ENCODE peak calls at places on chromosomes 3 and 15, in six cellular contexts. M, O, T, B, K and F are unnamed samples.

GRCh38 chr15:60374628-60375081 is 23.1 kb downstream of the ANXA2 start:
- DNase-seq in K (peak; percentile 100), O (no peak), T (peak; percentile 83), B (peak; percentile 90), M (no peak), F (no peak)

GRCh38 chr15:80779658-80780415 is 667 bp downstream of the CEMIP start:
- DNase-seq in B (peak; percentile 49), M (peak; percentile 10), O (peak; percentile 10), K (peak; percentile 49), T (peak; percentile 73), F (no peak)

GRCh38 chr3:13951184-13951583 is 71.3 kb upstream of the WNT7A start:
- DNase-seq in O (no peak), T (no peak), K (no peak), M (no peak), B (peak; percentile 41), F (no peak)

GRCh38 chr3:120148187-120148954 is 54.1 kb upstream of the GSK3B start:
- DNase-seq in K (no peak), T (no peak), M (no peak), O (no peak), B (no peak), F (no peak)

GRCh38 chr3:195035345-195036202 is 235.4 kb downstream of the XXYLT1 start:
- DNase-seq in M (no peak), K (no peak), O (no peak), B (no peak), T (no peak), F (no peak)

GRCh38 chr3:52763466-52763865 is 7.3 kb downstream of the NEK4 start:
- DNase-seq in M (no peak), K (no peak), B (no peak), T (no peak), O (no peak), F (no peak)

GRCh38 chr15:57422113-57422754 is 45.9 kb downstream of the CGNL1 start:
- DNase-seq in M (no peak), K (no peak), B (no peak), O (no peak), T (peak; percentile 86), F (no peak)

GRCh38 chr15:90234519-90234988 is 545 bp downstream of the GDPGP1 start:
- DNase-seq in T (peak; percentile 52), K (no peak), B (peak; percentile 41), M (no peak), O (no peak), F (no peak)

GRCh38 chr15:80789836-80790235 is 10.7 kb downstream of the CEMIP start:
- DNase-seq in M (no peak), B (no peak), O (no peak), K (no peak), T (no peak), F (no peak)

GRCh38 chr3:71576966-71577459 is 6.5 kb downstream of the FOXP1 start:
- DNase-seq in M (no peak), O (no peak), K (no peak), B (no peak), T (no peak), F (no peak)

GRCh38 chr15:77012868-77013267 is 17.9 kb downstream of the PSTPIP1 start:
- DNase-seq in M (no peak), K (no peak), T (peak; percentile 66), B (no peak), O (no peak), F (no peak)

GRCh38 chr3:170598091-170598502 is 12.2 kb upstream of the SLC7A14 start:
- DNase-seq in T (no peak), O (no peak), B (peak; percentile 44), K (no peak), M (no peak), F (no peak)

GRCh38 chr3:48571938-48572337 is 8.4 kb upstream of the UCN2 start:
- DNase-seq in M (no peak), K (no peak), O (no peak), B (no peak), T (no peak), F (no peak)

GRCh38 chr3:141303481-141304223 is 64.7 kb upstream of the ZBTB38 start:
- DNase-seq in O (no peak), K (peak; percentile 79), B (peak; percentile 87), M (peak; percentile 71), T (peak; percentile 58), F (peak; percentile 85)

GRCh38 chr3:148735597-148735996 is 37.9 kb downstream of the AGTR1 start:
- DNase-seq in O (no peak), B (no peak), T (no peak), K (no peak), M (no peak), F (no peak)

GRCh38 chr3:191435981-191436380 is 25.0 kb upstream of the PYDC2 start:
- DNase-seq in M (no peak), K (no peak), O (no peak), T (no peak), B (no peak), F (no peak)

GRCh38 chr3:25448750-25449684 is 21.0 kb downstream of the RARB start:
- DNase-seq in O (no peak), M (no peak), B (peak; percentile 81), T (no peak), K (peak; percentile 60), F (no peak)

GRCh38 chr3:188111002-188111584 is 42.9 kb upstream of the LPP start:
- DNase-seq in B (no peak), K (no peak), T (no peak), M (no peak), O (no peak), F (no peak)

GRCh38 chr3:84165278-84165677 is 793.5 kb upstream of the CADM2 start:
- DNase-seq in K (no peak), M (no peak), O (no peak), T (no peak), B (no peak), F (no peak)

GRCh38 chr15:68224108-68224507 is 5.4 kb downstream of the CLN6 start:
- DNase-seq in B (no peak), K (no peak), M (no peak), O (no peak), T (no peak), F (no peak)

GRCh38 chr15:69559440-69560215 is 107.0 kb downstream of the RPLP1 start:
- DNase-seq in K (no peak), M (no peak), O (no peak), T (peak; percentile 87), B (no peak), F (no peak)

GRCh38 chr3:58577269-58577821 is at the start of gene FAM107A:
- DNase-seq in B (no peak), O (no peak), K (peak; percentile 30), T (peak; percentile 77), M (no peak), F (no peak)
- TF ChIP-seq CTCF in B (no peak), O (peak; percentile 50), K (no peak), T (peak; percentile 26), M (no peak), F (no peak)

DNA sequence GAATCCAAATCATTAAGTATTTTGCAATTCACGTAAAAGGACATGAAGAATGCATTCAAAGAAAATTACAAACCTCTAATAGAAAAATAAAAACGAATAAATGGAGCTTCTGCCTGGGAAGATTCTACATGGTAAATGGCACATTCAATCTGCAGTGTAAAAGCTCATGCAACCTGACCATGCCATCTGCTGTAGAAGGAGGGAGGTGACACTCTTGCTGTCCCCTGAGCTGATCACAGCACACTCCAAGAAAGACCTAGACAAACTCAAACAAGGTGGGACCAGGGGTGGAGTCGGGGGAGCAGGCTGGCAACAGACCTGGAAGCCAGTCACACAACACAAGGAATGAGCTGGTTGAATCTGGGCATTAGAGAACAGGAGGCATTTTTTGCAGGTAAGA is 101.8 kb downstream of the BDH1 start:
- DNase-seq in T (no peak), O (no peak), B (peak; percentile 40), K (peak; percentile 26), M (no peak), F (no peak)
- TF ChIP-seq CTCF in T (peak; percentile 41), O (peak; percentile 18), B (peak; percentile 41), K (peak; percentile 18), M (no peak), F (peak; percentile 57)

DNA sequence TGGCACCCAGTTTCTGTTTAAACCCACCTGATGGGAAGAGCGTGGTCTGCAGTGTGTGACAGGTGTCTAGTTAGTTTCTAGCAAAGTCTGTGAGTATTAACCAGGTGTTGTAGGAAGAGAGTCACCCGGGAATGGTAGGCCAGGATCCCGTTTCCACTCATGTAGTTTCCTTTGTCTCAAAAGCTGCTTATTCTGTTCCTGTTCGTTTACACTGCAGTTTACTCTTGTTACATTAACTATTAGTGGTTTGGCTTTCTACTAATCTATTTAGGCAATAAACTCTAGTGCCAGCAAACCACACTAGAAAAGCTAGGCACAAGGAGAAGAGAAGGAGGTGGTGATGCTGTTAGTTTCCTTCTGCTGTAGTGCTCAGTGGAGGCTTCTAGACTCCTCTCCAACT is 32.7 kb downstream of the WDR76 start:
- DNase-seq in M (no peak), O (no peak), K (no peak), T (no peak), B (no peak), F (no peak)
- TF ChIP-seq CTCF in M (no peak), O (no peak), K (no peak), T (no peak), B (no peak), F (no peak)

DNA sequence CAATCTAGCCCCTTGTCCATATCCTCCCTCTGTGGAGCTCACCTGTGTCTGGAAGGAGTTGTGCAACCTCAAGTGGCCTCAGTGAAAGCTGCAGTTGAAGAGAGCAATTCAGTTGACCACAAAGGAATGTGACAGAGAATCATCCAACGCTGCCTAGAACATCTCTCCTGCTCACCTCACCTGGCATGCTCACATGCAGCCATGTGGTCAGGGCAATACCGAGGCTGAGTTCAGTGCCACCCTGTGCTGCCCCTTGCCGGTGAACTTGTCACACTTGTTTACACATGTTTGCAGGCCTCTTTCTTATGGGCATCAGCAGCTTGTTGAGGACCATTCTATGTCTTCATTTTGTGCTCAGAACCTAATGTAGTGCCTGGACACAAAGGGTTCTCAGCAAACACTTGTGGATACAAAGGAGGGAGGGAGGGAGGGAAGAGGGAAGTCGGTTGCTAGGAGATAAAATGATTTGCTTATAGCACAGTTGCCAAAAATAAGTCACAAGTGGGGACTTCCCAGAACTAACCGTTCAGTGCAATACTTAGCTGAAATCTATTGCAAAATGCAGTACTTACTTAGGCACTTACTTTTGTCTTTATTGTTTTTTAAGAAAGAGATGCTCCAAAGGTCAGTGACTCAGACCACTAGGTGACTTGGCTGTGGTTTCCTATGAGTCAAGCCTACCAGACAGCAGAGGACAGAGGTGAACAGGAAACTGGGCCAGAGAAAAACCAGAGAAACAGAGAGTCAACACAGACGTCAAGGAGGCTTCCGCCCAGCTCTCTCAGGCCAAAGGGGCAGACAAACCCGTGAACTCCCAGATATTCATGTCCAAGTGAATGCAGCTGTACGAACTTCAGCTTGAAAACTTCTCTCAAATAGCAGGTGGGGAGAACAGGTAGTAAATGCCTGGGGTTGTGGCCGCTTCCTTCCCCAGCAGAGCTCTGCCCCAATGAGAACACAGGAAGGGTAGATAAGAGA is 227.8 kb upstream of the CTNNB1 start:
- DNase-seq in T (peak; percentile 65), K (peak; percentile 94), O (no peak), B (peak; percentile 76), M (no peak), F (no peak)
- TF ChIP-seq CTCF in T (peak; percentile 6), K (no peak), O (no peak), B (peak; percentile 14), M (no peak), F (no peak)